ENCODE peak calls at places on chromosomes 13 and 19, in eight cellular contexts. R is anterior cingulate cortex, Z is skeletal muscle cell, H is T-helper 17 cell, V is AG09309, B is HTR-8/SVneo, F is AG08395, T is left cardiac atrium. C is an unnamed sample.

GRCh38 chr19:10116085-10116865 is 3.4 kb downstream of the EIF3G start:
- DNase-seq in R (no peak), Z (no peak), H (no peak), V (no peak), B (no peak), F (no peak), T (no peak), C (no peak)

GRCh38 chr13:94128430-94128829 is 351.1 kb downstream of the DCT start:
- DNase-seq in R (no peak), Z (no peak), H (no peak), V (no peak), B (no peak), F (peak), T (peak), C (no peak)

GRCh38 chr13:100666124-100666523 is 8.5 kb downstream of the TMTC4 start:
- DNase-seq in R (no peak), Z (no peak), H (no peak), V (no peak), B (no peak), F (no peak), T (no peak), C (no peak)

GRCh38 chr13:113854238-113855011 is 9.5 kb downstream of the GAS6 start:
- DNase-seq in R (no peak), Z (peak), H (no peak), V (no peak), B (no peak), F (peak), T (no peak), C (peak)

GRCh38 chr13:84050551-84050950 is 168.3 kb upstream of the SLITRK1 start:
- DNase-seq in R (no peak), Z (no peak), H (no peak), V (no peak), B (peak), F (no peak), T (no peak), C (no peak)

GRCh38 chr19:57779220-57779845 is 9.9 kb downstream of the ZNF586 start:
- DNase-seq in R (no peak), Z (no peak), H (no peak), V (no peak), B (no peak), F (no peak), T (no peak), C (no peak)

GRCh38 chr19:40141546-40141945 is 49.7 kb upstream of the MAP3K10 start:
- DNase-seq in R (no peak), Z (no peak), H (no peak), V (no peak), B (no peak), F (no peak), T (no peak), C (no peak)

GRCh38 chr13:112252744-112253590 is 123.2 kb upstream of the SPACA7 start:
- DNase-seq in R (no peak), Z (no peak), H (no peak), V (no peak), B (no peak), F (no peak), T (no peak), C (no peak)

GRCh38 chr19:48249502-48250014 is 6.2 kb downstream of the CARD8 start:
- DNase-seq in R (no peak), Z (no peak), H (peak), V (no peak), B (no peak), F (no peak), T (peak), C (no peak)

GRCh38 chr13:107202371-107203023 is 634.6 kb upstream of the ARGLU1 start:
- DNase-seq in R (no peak), Z (peak), H (no peak), V (no peak), B (no peak), F (no peak), T (peak), C (no peak)

GRCh38 chr13:21868823-21869222 is 197.9 kb downstream of the FGF9 start:
- DNase-seq in R (no peak), Z (no peak), H (no peak), V (no peak), B (no peak), F (no peak), T (no peak), C (no peak)

GRCh38 chr19:7738023-7738422 is 6.1 kb upstream of the CLEC4G start:
- DNase-seq in R (no peak), Z (no peak), H (no peak), V (no peak), B (no peak), F (no peak), T (no peak), C (no peak)

GRCh38 chr19:2325261-2326046 is 2.9 kb downstream of the LSM7 start:
- DNase-seq in R (no peak), Z (no peak), H (no peak), V (no peak), B (no peak), F (no peak), T (no peak), C (no peak)

GRCh38 chr13:24267283-24267682 is 42.1 kb upstream of the C1QTNF9 start:
- DNase-seq in R (no peak), Z (no peak), H (no peak), V (no peak), B (no peak), F (peak), T (no peak), C (no peak)

GRCh38 chr19:35109395-35110112 is 6.1 kb upstream of the FXYD3 start:
- DNase-seq in R (no peak), Z (no peak), H (no peak), V (no peak), B (no peak), F (no peak), T (no peak), C (no peak)

GRCh38 chr19:39070888-39071287 is 13.3 kb upstream of the ACP7 start:
- DNase-seq in R (no peak), Z (no peak), H (no peak), V (no peak), B (no peak), F (no peak), T (no peak), C (no peak)

GRCh38 chr19:29016926-29017760 is 195.8 kb downstream of the UQCRFS1 start:
- DNase-seq in R (no peak), Z (no peak), H (no peak), V (no peak), B (no peak), F (no peak), T (no peak), C (no peak)

GRCh38 chr19:10603084-10603872 is 16.2 kb upstream of the AP1M2 start:
- DNase-seq in R (no peak), Z (no peak), H (peak), V (no peak), B (no peak), F (no peak), T (peak), C (peak)

GRCh38 chr19:44718441-44719261 is 19.7 kb downstream of the CEACAM16 start:
- DNase-seq in R (no peak), Z (no peak), H (no peak), V (no peak), B (peak), F (peak), T (peak), C (peak)

GRCh38 chr13:21998279-21998678 is 327.4 kb downstream of the FGF9 start:
- DNase-seq in R (no peak), Z (no peak), H (no peak), V (no peak), B (no peak), F (no peak), T (no peak), C (no peak)

GRCh38 chr19:6586056-6586455 is 4.9 kb downstream of the CD70 start:
- DNase-seq in R (no peak), Z (no peak), H (no peak), V (no peak), B (no peak), F (no peak), T (no peak), C (no peak)

GRCh38 chr19:9865732-9866627 is 30.9 kb downstream of the PIN1 start:
- DNase-seq in R (no peak), Z (no peak), H (peak), V (no peak), B (no peak), F (no peak), T (no peak), C (no peak)

GRCh38 chr13:71882120-71882519 is 15.1 kb upstream of the DACH1 start:
- DNase-seq in R (no peak), Z (no peak), H (no peak), V (no peak), B (no peak), F (no peak), T (no peak), C (no peak)